ENCODE peak calls at places on chromosomes 7 and 10, in eight cellular contexts. R, N, Q, I, B, X, T and D are unnamed samples.

GRCh38 chr10:79468015-79468560 is 22.7 kb upstream of the ZCCHC24 start:
- DNase-seq in R (no peak), N (no peak), Q (no peak), I (no peak), B (no peak), X (no peak), T (no peak), D (no peak)

GRCh38 chr7:23410446-23411183 is 59.7 kb downstream of the IGF2BP3 start:
- DNase-seq in R (no peak), N (no peak), Q (no peak), I (no peak), B (no peak), X (peak), T (no peak), D (no peak)

GRCh38 chr10:129969528-129970264 is 5.6 kb upstream of the EBF3 start:
- DNase-seq in R (no peak), N (no peak), Q (no peak), I (no peak), B (no peak), X (no peak), T (no peak), D (no peak)

GRCh38 chr10:101060951-101061813 is 607 bp upstream of the KAZALD1 start:
- DNase-seq in R (peak), N (peak), Q (peak), I (peak), B (peak), X (peak), T (peak), D (peak)

GRCh38 chr7:118076564-118076963 is 107.4 kb upstream of the LSM8 start:
- DNase-seq in R (no peak), N (no peak), Q (no peak), I (no peak), B (no peak), X (no peak), T (no peak), D (no peak)

GRCh38 chr7:127535546-127536425 is 49.6 kb downstream of the GCC1 start:
- DNase-seq in R (no peak), N (no peak), Q (no peak), I (no peak), B (no peak), X (no peak), T (no peak), D (no peak)

GRCh38 chr10:102342958-102343357 is 52.5 kb upstream of the NFKB2 start:
- DNase-seq in R (peak), N (peak), Q (no peak), I (no peak), B (no peak), X (no peak), T (no peak), D (no peak)

GRCh38 chr7:72030994-72031667 is 381.0 kb downstream of the CALN1 start:
- DNase-seq in R (no peak), N (no peak), Q (no peak), I (no peak), B (no peak), X (no peak), T (no peak), D (no peak)

GRCh38 chr10:77165445-77166316 is 471.9 kb downstream of the KCNMA1 start:
- DNase-seq in R (no peak), N (peak), Q (no peak), I (no peak), B (peak), X (no peak), T (peak), D (peak)

GRCh38 chr7:158028290-158028941 is 559.2 kb downstream of the PTPRN2 start:
- DNase-seq in R (no peak), N (no peak), Q (no peak), I (no peak), B (no peak), X (no peak), T (no peak), D (no peak)

GRCh38 chr7:1553513-1554210 is 2.3 kb downstream of the TMEM184A start:
- DNase-seq in R (no peak), N (no peak), Q (no peak), I (no peak), B (no peak), X (no peak), T (no peak), D (no peak)

GRCh38 chr7:110569486-110569885 is 521.4 kb upstream of the LRRN3 start:
- DNase-seq in R (peak), N (peak), Q (no peak), I (no peak), B (no peak), X (no peak), T (no peak), D (no peak)

GRCh38 chr10:30324448-30325110 is 24.5 kb downstream of the MTPAP start:
- DNase-seq in R (no peak), N (no peak), Q (no peak), I (no peak), B (no peak), X (no peak), T (no peak), D (no peak)

GRCh38 chr10:128092454-128092853 is 33.8 kb downstream of the MKI67 start:
- DNase-seq in R (no peak), N (peak), Q (no peak), I (no peak), B (no peak), X (no peak), T (no peak), D (no peak)

GRCh38 chr10:44774676-44775401 is 136.3 kb upstream of the TMEM72 start:
- DNase-seq in R (peak), N (peak), Q (no peak), I (peak), B (no peak), X (no peak), T (no peak), D (no peak)

GRCh38 chr10:109987828-109988227 is 20.0 kb upstream of the ADD3 start:
- DNase-seq in R (no peak), N (no peak), Q (no peak), I (no peak), B (no peak), X (no peak), T (no peak), D (no peak)

GRCh38 chr7:157528785-157529341 is 192.1 kb downstream of the DNAJB6 start:
- DNase-seq in R (no peak), N (no peak), Q (no peak), I (no peak), B (no peak), X (no peak), T (peak), D (no peak)

GRCh38 chr7:39754326-39755120 is 131.2 kb downstream of the RALA start:
- DNase-seq in R (no peak), N (peak), Q (no peak), I (no peak), B (no peak), X (no peak), T (no peak), D (no peak)

GRCh38 chr10:12382157-12382548 is 32.8 kb downstream of the CAMK1D start:
- DNase-seq in R (no peak), N (no peak), Q (no peak), I (no peak), B (no peak), X (no peak), T (no peak), D (no peak)

GRCh38 chr7:55148992-55149391 is 130.2 kb downstream of the EGFR start:
- DNase-seq in R (no peak), N (peak), Q (no peak), I (no peak), B (no peak), X (no peak), T (no peak), D (no peak)

GRCh38 chr7:146096994-146097393 is 19.6 kb upstream of the CNTNAP2 start:
- DNase-seq in R (no peak), N (no peak), Q (no peak), I (no peak), B (no peak), X (no peak), T (no peak), D (no peak)

GRCh38 chr7:151731022-151731441 is 145.9 kb downstream of the PRKAG2 start:
- DNase-seq in R (no peak), N (no peak), Q (no peak), I (no peak), B (no peak), X (no peak), T (no peak), D (no peak)

GRCh38 chr7:94698275-94698674 is 42.3 kb upstream of the SGCE start:
- DNase-seq in R (peak), N (peak), Q (no peak), I (no peak), B (no peak), X (no peak), T (no peak), D (no peak)

GRCh38 chr7:126529833-126530232 is 722.9 kb downstream of the GRM8 start:
- DNase-seq in R (no peak), N (no peak), Q (no peak), I (no peak), B (no peak), X (no peak), T (no peak), D (no peak)

GRCh38 chr7:105830405-105831218 is 45.8 kb downstream of the ATXN7L1 start:
- DNase-seq in R (peak), N (peak), Q (no peak), I (peak), B (no peak), X (no peak), T (no peak), D (no peak)

DNA sequence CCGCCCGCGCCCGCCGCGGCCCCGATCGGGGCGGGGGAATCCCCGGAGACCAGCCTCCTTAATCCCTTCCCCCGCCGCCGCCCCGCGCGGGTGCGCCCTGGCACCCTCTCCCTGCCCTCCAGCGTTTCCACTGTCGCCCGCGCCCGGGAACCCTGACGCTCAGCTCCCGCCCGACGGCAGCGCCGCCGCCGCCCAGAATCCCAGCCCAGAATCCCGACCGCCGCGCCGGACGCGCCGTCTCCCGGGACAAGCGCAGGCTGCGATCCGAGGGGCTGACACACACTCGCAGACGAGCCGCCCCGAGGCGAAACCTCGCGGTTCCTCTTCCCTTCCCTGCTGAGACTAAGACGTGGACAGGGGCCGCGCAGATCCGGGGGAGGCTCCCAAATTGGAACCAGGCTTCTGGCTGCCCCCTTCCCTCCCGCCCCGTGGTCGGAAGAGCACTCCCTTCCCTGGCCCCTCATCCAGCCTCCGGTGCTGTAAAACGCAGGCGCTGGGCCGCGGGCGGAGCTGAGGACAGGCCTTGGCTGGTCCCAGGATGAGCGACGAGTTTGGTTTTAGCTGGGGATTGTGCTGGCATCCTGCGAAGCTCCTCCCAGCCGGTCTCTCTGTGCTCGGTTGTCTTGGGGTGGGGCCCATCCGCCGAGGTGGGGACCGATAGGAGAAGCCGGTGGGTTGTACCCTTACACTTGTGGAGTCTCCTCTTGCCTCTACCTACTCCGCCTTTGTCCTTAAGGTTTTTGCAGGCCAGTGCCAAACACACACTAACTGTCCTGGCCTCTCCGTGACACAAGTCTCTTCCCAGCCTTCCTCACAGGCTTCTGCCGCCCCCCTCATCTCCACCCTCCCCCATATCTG is 1.1 kb downstream of the MARVELD1 start:
- DNase-seq in R (no peak), N (peak), Q (peak), I (peak), B (peak), X (no peak), T (peak), D (peak)
- TF ChIP-seq CTCF in R (no peak), N (no peak), Q (no peak), I (no peak), B (no peak), X (no peak), T (no peak), D (no peak)

GRCh38 chr7:16114633-16115032 is 306.7 kb downstream of the CRPPA start:
- DNase-seq in R (peak), N (peak), Q (no peak), I (no peak), B (no peak), X (no peak), T (no peak), D (no peak)
- TF ChIP-seq CTCF in R (peak), N (peak), Q (peak), I (peak), B (no peak), X (no peak), T (peak), D (no peak)

GRCh38 chr10:75857896-75858295 is 426.5 kb downstream of the LRMDA start:
- DNase-seq in R (no peak), N (no peak), Q (no peak), I (no peak), B (no peak), X (no peak), T (no peak), D (no peak)

GRCh38 chr10:75857269-75857846 is 425.9 kb downstream of the LRMDA start:
- DNase-seq in R (no peak), N (no peak), Q (no peak), I (no peak), B (no peak), X (no peak), T (no peak), D (no peak)

GRCh38 chr10:75858357-75858756 is 426.9 kb downstream of the LRMDA start:
- DNase-seq in R (no peak), N (no peak), Q (no peak), I (no peak), B (no peak), X (no peak), T (no peak), D (no peak)

GRCh38 chr10:75851946-75852345 is 420.5 kb downstream of the LRMDA start:
- DNase-seq in R (no peak), N (no peak), Q (no peak), I (no peak), B (no peak), X (no peak), T (no peak), D (no peak)

GRCh38 chr10:75853085-75853484 is 421.7 kb downstream of the LRMDA start:
- DNase-seq in R (no peak), N (no peak), Q (no peak), I (no peak), B (no peak), X (no peak), T (no peak), D (no peak)
- TF ChIP-seq CTCF in R (peak), N (no peak), Q (peak), I (peak), B (no peak), X (peak), T (peak), D (no peak)

GRCh38 chr10:46237815-46238510 is 48.8 kb upstream of the ANTXRL start:
- DNase-seq in R (no peak), N (peak), Q (no peak), I (no peak), B (no peak), X (no peak), T (no peak), D (no peak)
- TF ChIP-seq CTCF in R (no peak), N (no peak), Q (no peak), I (no peak), B (no peak), X (no peak), T (no peak), D (no peak)

GRCh38 chr7:17488829-17489228 is 190.4 kb downstream of the AHR start:
- DNase-seq in R (no peak), N (no peak), Q (no peak), I (no peak), B (no peak), X (no peak), T (no peak), D (no peak)
- TF ChIP-seq CTCF in R (no peak), N (no peak), Q (no peak), I (no peak), B (no peak), X (no peak), T (no peak), D (no peak)

DNA sequence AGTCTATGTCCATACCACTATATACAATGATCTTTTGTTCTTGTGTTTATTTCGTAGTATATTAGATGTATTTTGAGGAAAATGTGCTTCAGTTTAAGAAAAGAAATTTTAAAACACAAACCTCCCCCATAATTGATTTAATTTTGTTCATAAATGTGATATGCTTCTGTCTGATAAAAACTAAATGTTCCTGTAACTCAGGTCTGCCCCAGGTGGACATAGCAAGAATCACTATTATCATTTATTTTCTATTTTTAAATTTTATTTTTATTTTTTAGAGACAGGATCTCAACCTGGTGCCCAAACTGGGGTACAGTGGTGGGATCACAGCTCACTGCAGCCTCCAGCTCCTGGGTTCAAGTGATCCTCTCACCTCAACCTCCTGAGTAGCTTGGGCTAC is 43.2 kb downstream of the BEND7 start:
- DNase-seq in R (no peak), N (no peak), Q (no peak), I (no peak), B (no peak), X (no peak), T (no peak), D (no peak)
- TF ChIP-seq CTCF in R (peak), N (peak), Q (no peak), I (peak), B (no peak), X (no peak), T (peak), D (no peak)

GRCh38 chr10:27820637-27821036 is 75.0 kb upstream of the MKX start:
- DNase-seq in R (no peak), N (no peak), Q (no peak), I (no peak), B (no peak), X (no peak), T (no peak), D (no peak)

GRCh38 chr10:27822286-27822685 is 76.7 kb upstream of the MKX start:
- DNase-seq in R (peak), N (peak), Q (no peak), I (peak), B (no peak), X (no peak), T (no peak), D (no peak)

GRCh38 chr10:27826369-27826768 is 80.8 kb upstream of the MKX start:
- DNase-seq in R (no peak), N (no peak), Q (no peak), I (no peak), B (no peak), X (no peak), T (no peak), D (no peak)
- TF ChIP-seq CTCF in R (no peak), N (no peak), Q (no peak), I (no peak), B (no peak), X (no peak), T (no peak), D (no peak)

DNA sequence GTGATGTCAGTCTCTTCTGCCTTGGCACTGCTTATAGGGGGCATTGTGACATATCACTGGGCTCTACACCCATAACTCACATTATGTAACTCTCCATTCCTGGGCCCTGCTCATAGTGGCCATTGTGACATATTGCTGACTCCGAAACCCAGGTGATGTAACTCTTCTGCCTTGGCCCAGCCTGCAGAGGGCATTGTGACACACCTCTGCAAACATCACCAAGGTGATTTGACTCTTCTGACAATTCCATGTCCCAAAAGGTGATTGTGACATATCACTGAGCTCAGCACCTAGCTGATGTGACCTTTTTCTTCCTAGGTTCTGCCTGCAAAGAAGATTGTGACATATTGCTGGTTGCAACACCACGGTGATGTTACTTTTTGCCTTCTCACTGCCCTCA is 36.5 kb upstream of the ZNF680 start:
- DNase-seq in R (no peak), N (no peak), Q (no peak), I (no peak), B (no peak), X (no peak), T (no peak), D (no peak)
- TF ChIP-seq CTCF in R (no peak), N (no peak), Q (no peak), I (no peak), B (no peak), X (no peak), T (no peak), D (no peak)

GRCh38 chr7:140230862-140231778 is 54.3 kb upstream of the KDM7A start:
- DNase-seq in R (no peak), N (peak), Q (peak), I (no peak), B (no peak), X (no peak), T (peak), D (peak)
- TF ChIP-seq CTCF in R (no peak), N (no peak), Q (no peak), I (no peak), B (no peak), X (peak), T (no peak), D (no peak)

DNA sequence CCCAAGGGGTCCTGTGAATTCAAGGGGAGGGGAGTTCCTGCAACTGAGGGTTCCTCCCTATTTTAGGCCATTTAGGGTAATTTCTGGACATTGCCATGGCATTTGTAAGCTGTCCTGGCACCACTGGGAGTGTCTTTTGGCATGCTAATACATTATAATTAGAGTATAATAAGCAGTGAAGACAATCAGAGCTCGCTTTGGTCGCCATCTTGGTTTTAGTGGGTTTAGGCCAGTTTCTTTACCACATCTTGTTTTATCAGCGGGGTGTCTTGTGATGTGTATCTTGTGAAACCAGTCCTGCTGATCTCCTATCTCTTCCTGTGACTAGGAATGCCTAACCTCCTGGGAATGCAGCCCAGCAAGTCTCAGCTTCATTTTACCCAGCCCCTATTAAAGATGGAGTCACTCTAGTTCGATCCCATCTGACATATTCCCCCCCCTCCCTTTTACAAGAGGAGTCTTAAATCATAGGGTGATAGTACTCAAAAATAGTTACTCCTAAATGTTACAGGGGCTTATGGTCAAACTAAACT is 43.2 kb downstream of the SVOPL start:
- DNase-seq in R (no peak), N (no peak), Q (no peak), I (no peak), B (no peak), X (no peak), T (no peak), D (no peak)
- TF ChIP-seq CTCF in R (no peak), N (no peak), Q (no peak), I (no peak), B (no peak), X (no peak), T (no peak), D (no peak)